ENCODE peak calls at places on chromosomes 4 and X, in five cellular contexts. One of them, this sample, is unnamed.

GRCh38 chrX:8726031-8726652 is 5.8 kb downstream of the ANOS1 start:
- DNase-seq in RWPE1: no peak
- DNase-seq in dorsolateral prefrontal cortex: no peak
- DNase-seq in WTC11: no peak
- DNase-seq in brain microvascular endothelial cell: no peak
- DNase-seq in this sample: no peak

GRCh38 chr4:19382993-19383392 is 868.7 kb upstream of the SLIT2 start:
- DNase-seq in RWPE1: no peak
- DNase-seq in dorsolateral prefrontal cortex: no peak
- DNase-seq in WTC11: no peak
- DNase-seq in brain microvascular endothelial cell: no peak
- DNase-seq in this sample: peak; percentile 19

GRCh38 chr4:162282711-162283110 is 118.9 kb upstream of the FSTL5 start:
- DNase-seq in RWPE1: no peak
- DNase-seq in dorsolateral prefrontal cortex: no peak
- DNase-seq in WTC11: no peak
- DNase-seq in brain microvascular endothelial cell: no peak
- DNase-seq in this sample: no peak

GRCh38 chrX:24494544-24495113 is 29.5 kb downstream of the PDK3 start:
- DNase-seq in RWPE1: peak; percentile 61
- DNase-seq in dorsolateral prefrontal cortex: no peak
- DNase-seq in WTC11: no peak
- DNase-seq in brain microvascular endothelial cell: peak; percentile 58
- DNase-seq in this sample: no peak

GRCh38 chrX:85859426-85859825 is 187.9 kb downstream of the CHM start:
- DNase-seq in RWPE1: no peak
- DNase-seq in dorsolateral prefrontal cortex: no peak
- DNase-seq in WTC11: no peak
- DNase-seq in brain microvascular endothelial cell: no peak
- DNase-seq in this sample: no peak

GRCh38 chrX:13764765-13765164 is 30.2 kb downstream of the OFD1 start:
- DNase-seq in RWPE1: no peak
- DNase-seq in dorsolateral prefrontal cortex: peak; percentile 72
- DNase-seq in WTC11: peak; percentile 51
- DNase-seq in brain microvascular endothelial cell: peak; percentile 6
- DNase-seq in this sample: no peak

GRCh38 chr4:19700951-19701350 is 550.8 kb upstream of the SLIT2 start:
- DNase-seq in RWPE1: no peak
- DNase-seq in dorsolateral prefrontal cortex: no peak
- DNase-seq in WTC11: no peak
- DNase-seq in brain microvascular endothelial cell: no peak
- DNase-seq in this sample: no peak

GRCh38 chrX:13687203-13687602 is 1.7 kb upstream of the RAB9A start:
- DNase-seq in RWPE1: no peak
- DNase-seq in dorsolateral prefrontal cortex: no peak
- DNase-seq in WTC11: no peak
- DNase-seq in brain microvascular endothelial cell: no peak
- DNase-seq in this sample: no peak

GRCh38 chr4:57131849-57132745 is 21.9 kb upstream of the IGFBP7 start:
- DNase-seq in RWPE1: no peak
- DNase-seq in dorsolateral prefrontal cortex: no peak
- DNase-seq in WTC11: peak; percentile 24
- DNase-seq in brain microvascular endothelial cell: no peak
- DNase-seq in this sample: no peak

GRCh38 chr4:123995939-123996338 is 599.3 kb downstream of the SPRY1 start:
- DNase-seq in RWPE1: peak; percentile 15
- DNase-seq in dorsolateral prefrontal cortex: no peak
- DNase-seq in WTC11: no peak
- DNase-seq in brain microvascular endothelial cell: peak; percentile 89
- DNase-seq in this sample: no peak

GRCh38 chr4:108874806-108875205 is 112.0 kb upstream of the ETNPPL start:
- DNase-seq in RWPE1: no peak
- DNase-seq in dorsolateral prefrontal cortex: no peak
- DNase-seq in WTC11: no peak
- DNase-seq in brain microvascular endothelial cell: no peak
- DNase-seq in this sample: no peak

GRCh38 chr4:25817059-25817681 is 45.6 kb downstream of the SEL1L3 start:
- DNase-seq in RWPE1: peak; percentile 15
- DNase-seq in dorsolateral prefrontal cortex: no peak
- DNase-seq in WTC11: no peak
- DNase-seq in brain microvascular endothelial cell: peak; percentile 68
- DNase-seq in this sample: peak; percentile 25

GRCh38 chr4:68271851-68272756 is 26.6 kb upstream of the TMPRSS11B start:
- DNase-seq in RWPE1: peak; percentile 55
- DNase-seq in dorsolateral prefrontal cortex: peak; percentile 4
- DNase-seq in WTC11: peak; percentile 32
- DNase-seq in brain microvascular endothelial cell: peak; percentile 35
- DNase-seq in this sample: no peak

GRCh38 chr4:69147334-69147733 is 51.1 kb downstream of the UGT2B7 start:
- DNase-seq in RWPE1: no peak
- DNase-seq in dorsolateral prefrontal cortex: no peak
- DNase-seq in WTC11: no peak
- DNase-seq in brain microvascular endothelial cell: no peak
- DNase-seq in this sample: no peak

GRCh38 chrX:38805294-38806053 is 4.2 kb downstream of the MID1IP1 start:
- DNase-seq in RWPE1: peak; percentile 16
- DNase-seq in dorsolateral prefrontal cortex: peak; percentile 7
- DNase-seq in WTC11: peak; percentile 25
- DNase-seq in brain microvascular endothelial cell: no peak
- DNase-seq in this sample: peak; percentile 40

GRCh38 chrX:10012776-10013175 is 45.6 kb downstream of the CLDN34 start:
- DNase-seq in RWPE1: no peak
- DNase-seq in dorsolateral prefrontal cortex: no peak
- DNase-seq in WTC11: no peak
- DNase-seq in brain microvascular endothelial cell: no peak
- DNase-seq in this sample: no peak

GRCh38 chrX:129798888-129799287 is 19.1 kb downstream of the SASH3 start:
- DNase-seq in RWPE1: no peak
- DNase-seq in dorsolateral prefrontal cortex: no peak
- DNase-seq in WTC11: no peak
- DNase-seq in brain microvascular endothelial cell: no peak
- DNase-seq in this sample: no peak

GRCh38 chr4:107183155-107183774 is 147.2 kb upstream of the DKK2 start:
- DNase-seq in RWPE1: peak; percentile 45
- DNase-seq in dorsolateral prefrontal cortex: peak; percentile 31
- DNase-seq in WTC11: peak; percentile 10
- DNase-seq in brain microvascular endothelial cell: peak; percentile 40
- DNase-seq in this sample: no peak

GRCh38 chrX:107775734-107776511 is at the start of gene TSC22D3:
- DNase-seq in RWPE1: peak; percentile 70
- DNase-seq in dorsolateral prefrontal cortex: peak; percentile 72
- DNase-seq in WTC11: peak; percentile 65
- DNase-seq in brain microvascular endothelial cell: peak; percentile 47
- DNase-seq in this sample: peak; percentile 76

GRCh38 chr4:15938640-15939039 is at the start of gene FGFBP1:
- DNase-seq in RWPE1: no peak
- DNase-seq in dorsolateral prefrontal cortex: no peak
- DNase-seq in WTC11: no peak
- DNase-seq in brain microvascular endothelial cell: no peak
- DNase-seq in this sample: no peak

GRCh38 chr4:180059216-180059881 is 2183.9 kb upstream of the TENM3 start:
- DNase-seq in RWPE1: peak; percentile 1
- DNase-seq in dorsolateral prefrontal cortex: peak; percentile 28
- DNase-seq in WTC11: peak; percentile 32
- DNase-seq in brain microvascular endothelial cell: no peak
- DNase-seq in this sample: no peak

GRCh38 chr4:119946359-119946758 is 120.3 kb downstream of the MAD2L1 start:
- DNase-seq in RWPE1: no peak
- DNase-seq in dorsolateral prefrontal cortex: no peak
- DNase-seq in WTC11: no peak
- DNase-seq in brain microvascular endothelial cell: no peak
- DNase-seq in this sample: no peak

GRCh38 chr4:77922158-77923094 is 59.8 kb downstream of the MRPL1 start:
- DNase-seq in RWPE1: peak; percentile 26
- DNase-seq in dorsolateral prefrontal cortex: no peak
- DNase-seq in WTC11: no peak
- DNase-seq in brain microvascular endothelial cell: no peak
- DNase-seq in this sample: no peak

GRCh38 chrX:39642071-39642470 is 455.7 kb downstream of the BCOR start:
- DNase-seq in RWPE1: no peak
- DNase-seq in dorsolateral prefrontal cortex: no peak
- DNase-seq in WTC11: no peak
- DNase-seq in brain microvascular endothelial cell: no peak
- DNase-seq in this sample: no peak

GRCh38 chr4:41305486-41305885 is 48.8 kb downstream of the UCHL1 start:
- DNase-seq in RWPE1: no peak
- DNase-seq in dorsolateral prefrontal cortex: no peak
- DNase-seq in WTC11: no peak
- DNase-seq in brain microvascular endothelial cell: no peak
- DNase-seq in this sample: no peak

GRCh38 chr4:24408640-24409039 is 175.7 kb downstream of the DHX15 start:
- DNase-seq in RWPE1: no peak
- DNase-seq in dorsolateral prefrontal cortex: no peak
- DNase-seq in WTC11: no peak
- DNase-seq in brain microvascular endothelial cell: no peak
- DNase-seq in this sample: no peak

This sample was measured in lower leg skin.